ENCODE peak calls at places on chromosomes 1 and 21, in five cellular contexts. N, L, B, U and D are unnamed samples. For H3K9me3, the result is how much of the 10 kb centered on the place peaks cover.

GRCh38 chr1:209387969-209388329 is 195.6 kb upstream of the CAMK1G start:
- DNase-seq in N (no peak), L (no peak), B (no peak), U (no peak), D (no peak)

GRCh38 chr1:98662354-98662665 is 789 bp downstream of the SNX7 start:
- DNase-seq in N (no peak), L (no peak), B (no peak), U (no peak), D (no peak)

GRCh38 chr1:63877816-63878215 is 104.0 kb downstream of the ROR1 start:
- DNase-seq in N (no peak), L (peak), B (no peak), U (no peak), D (no peak)

GRCh38 chr1:31101147-31101502 is 35.6 kb upstream of the PUM1 start:
- DNase-seq in N (no peak), L (no peak), B (no peak), U (no peak), D (no peak)

GRCh38 chr1:145927916-145928647 is 798 bp upstream of the RBM8A start:
- DNase-seq in N (no peak), L (no peak), B (no peak), U (no peak), D (peak)

GRCh38 chr1:24683713-24684162 is 40.6 kb downstream of the SRRM1 start:
- DNase-seq in N (no peak), L (peak), B (no peak), U (no peak), D (no peak)

GRCh38 chr1:81252471-81253160 is 548.1 kb upstream of the ADGRL2 start:
- DNase-seq in N (no peak), L (no peak), B (no peak), U (no peak), D (no peak)

GRCh38 chr1:172321429-172321828 is 99.1 kb upstream of the C1orf105 start:
- DNase-seq in N (no peak), L (no peak), B (no peak), U (peak), D (no peak)

GRCh38 chr1:109721971-109722370 is 9.9 kb downstream of the GSTM5 start:
- DNase-seq in N (no peak), L (no peak), B (no peak), U (no peak), D (no peak)

GRCh38 chr1:210024996-210025395 is 87.0 kb downstream of the SYT14 start:
- DNase-seq in N (no peak), L (no peak), B (peak), U (no peak), D (no peak)

GRCh38 chr21:28444567-28444966 is 548.1 kb downstream of the LTN1 start:
- DNase-seq in N (no peak), L (no peak), B (no peak), U (no peak), D (no peak)

GRCh38 chr1:20588634-20589225 is at the start of gene CDA:
- DNase-seq in N (peak), L (peak), B (no peak), U (peak), D (no peak)

GRCh38 chr21:33367309-33367973 is 35.8 kb upstream of the IFNGR2 start:
- DNase-seq in N (no peak), L (no peak), B (peak), U (no peak), D (no peak)

GRCh38 chr1:146020058-146020738 is 1.3 kb downstream of the HJV start:
- DNase-seq in N (no peak), L (no peak), B (no peak), U (no peak), D (no peak)

GRCh38 chr1:232038704-232039103 is 412.1 kb downstream of the DISC1 start:
- DNase-seq in N (peak), L (no peak), B (no peak), U (no peak), D (no peak)

GRCh38 chr1:233299450-233299849 is 3.9 kb upstream of the PCNX2 start:
- DNase-seq in N (no peak), L (no peak), B (no peak), U (no peak), D (no peak)

GRCh38 chr1:31637915-31638673 is 6.6 kb downstream of the PEF1 start:
- DNase-seq in N (no peak), L (no peak), B (no peak), U (no peak), D (no peak)

GRCh38 chr1:46410156-46411009 is 16.3 kb downstream of the FAAH start:
- DNase-seq in N (no peak), L (no peak), B (no peak), U (no peak), D (no peak)

GRCh38 chr1:55316494-55316893 is 101.3 kb upstream of the USP24 start:
- DNase-seq in N (no peak), L (no peak), B (no peak), U (no peak), D (no peak)

GRCh38 chr1:215466361-215466760 is 100.7 kb upstream of the KCTD3 start:
- DNase-seq in N (no peak), L (no peak), B (no peak), U (no peak), D (no peak)
- H3K27ac ChIP-seq in N (no peak), L (no peak), B (no peak), U (no peak), D (no peak)

DNA sequence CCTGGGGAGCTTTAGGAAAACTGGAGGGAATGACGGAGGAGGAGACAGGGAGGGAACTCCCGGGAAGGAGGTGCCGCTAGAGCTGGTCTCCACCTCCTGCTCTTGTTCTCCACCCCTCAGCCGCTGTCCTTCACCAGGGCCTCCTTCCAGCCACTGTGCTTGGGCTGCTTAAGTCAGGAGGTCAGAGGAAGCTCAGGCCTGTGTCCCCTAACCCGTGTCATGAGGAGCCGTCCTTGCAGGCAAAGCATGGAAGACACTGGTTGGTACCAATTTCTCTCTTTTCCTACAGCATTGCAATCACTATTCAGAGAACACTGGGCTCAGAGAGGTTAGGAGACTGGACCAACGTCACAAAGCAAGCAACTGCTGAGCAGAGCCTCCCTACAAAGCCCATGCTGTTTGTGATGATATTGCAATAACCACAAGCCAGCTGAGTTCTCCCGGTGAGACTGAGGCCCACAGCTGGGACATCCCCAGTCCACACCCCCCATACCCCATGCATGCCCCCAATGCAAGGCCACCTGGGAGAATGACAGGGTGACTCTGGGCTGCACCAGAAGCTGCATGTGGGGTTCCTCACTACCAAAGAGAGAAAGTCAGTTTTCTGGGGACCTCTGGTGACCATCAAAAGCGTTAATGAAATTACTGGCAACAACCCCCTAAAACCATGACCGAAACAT is 427.5 kb downstream of the NPHP4 start:
- DNase-seq in N (no peak), L (no peak), B (no peak), U (no peak), D (no peak)
- H3K9me3 ChIP-seq in N (under half), L (under half), B (under half), U (under half), D (under half)

GRCh38 chr1:8019229-8019620 is 6.9 kb downstream of the ERRFI1 start:
- DNase-seq in N (no peak), L (no peak), B (no peak), U (no peak), D (no peak)
- H3K27ac ChIP-seq in N (no peak), L (peak), B (peak), U (peak), D (no peak)

GRCh38 chr1:228298471-228298870 is 90.6 kb downstream of the OBSCN start:
- DNase-seq in N (no peak), L (no peak), B (no peak), U (no peak), D (no peak)
- H3K9me3 ChIP-seq in N (under half), L (under half), B (under half), U (under half), D (under half)

GRCh38 chr1:65068202-65069011 is 79.6 kb upstream of the AK4 start:
- DNase-seq in N (no peak), L (no peak), B (no peak), U (no peak), D (no peak)

GRCh38 chr1:65067491-65068201 is 80.4 kb upstream of the AK4 start:
- DNase-seq in N (peak), L (peak), B (peak), U (peak), D (peak)

GRCh38 chr1:65066766-65067490 is 81.1 kb upstream of the AK4 start:
- DNase-seq in N (peak), L (peak), B (peak), U (peak), D (no peak)

GRCh38 chr1:65066379-65066765 is 81.6 kb upstream of the AK4 start:
- DNase-seq in N (no peak), L (no peak), B (no peak), U (no peak), D (no peak)

DNA sequence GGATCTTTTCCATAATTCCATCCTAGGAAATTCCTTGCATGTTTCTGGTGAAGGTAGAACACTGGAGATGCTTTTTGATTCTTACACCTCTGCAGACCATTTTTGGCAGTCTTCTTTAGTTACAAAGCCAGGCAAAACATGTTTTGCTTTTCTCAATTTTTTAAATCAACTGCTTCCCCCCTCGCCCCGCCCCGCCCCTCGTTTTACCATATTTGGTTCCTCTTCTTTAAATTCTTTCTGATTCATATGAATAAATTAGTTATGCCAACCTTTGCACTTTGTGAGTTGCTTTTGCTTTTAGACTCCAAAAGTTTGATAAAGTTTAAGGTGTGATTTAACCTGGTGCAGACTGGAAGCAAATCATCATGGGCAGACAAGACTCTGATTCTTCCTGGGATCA is 78.8 kb upstream of the AK4 start:
- DNase-seq in N (no peak), L (no peak), B (no peak), U (no peak), D (no peak)
- H3K27ac ChIP-seq in N (peak), L (no peak), B (no peak), U (peak), D (no peak)

GRCh38 chr21:37769656-37770055 is 146.6 kb downstream of the KCNJ6 start:
- DNase-seq in N (no peak), L (no peak), B (peak), U (no peak), D (no peak)
- H3K9me3 ChIP-seq in N (under half), L (under half), B (under half), U (under half), D (under half)

GRCh38 chr1:56513095-56513494 is 66.3 kb downstream of the PLPP3 start:
- DNase-seq in N (no peak), L (no peak), B (no peak), U (no peak), D (no peak)

GRCh38 chr1:56509713-56510641 is 69.4 kb downstream of the PLPP3 start:
- DNase-seq in N (peak), L (no peak), B (peak), U (no peak), D (no peak)

GRCh38 chr1:56508523-56508983 is 70.8 kb downstream of the PLPP3 start:
- DNase-seq in N (peak), L (peak), B (no peak), U (peak), D (no peak)

GRCh38 chr1:56510642-56511021 is 68.7 kb downstream of the PLPP3 start:
- DNase-seq in N (no peak), L (no peak), B (no peak), U (no peak), D (no peak)

GRCh38 chr1:56511323-56511722 is 68.0 kb downstream of the PLPP3 start:
- DNase-seq in N (no peak), L (no peak), B (no peak), U (no peak), D (no peak)
- H3K27ac ChIP-seq in N (peak), L (no peak), B (peak), U (no peak), D (no peak)

GRCh38 chr1:4519954-4520353 is 134.5 kb upstream of the AJAP1 start:
- DNase-seq in N (no peak), L (no peak), B (no peak), U (no peak), D (no peak)
- H3K9me3 ChIP-seq in N (under half), L (under half), B (under half), U (under half), D (under half)